ENCODE peak calls at places on chromosomes 2 and 18, in nine cellular contexts. L is A172; A is AG08395; J is stimulated activated naive CD8-positive, alpha-beta T cell treated with anti-CD3 and anti-CD28 coated beads, Interleukin-15, amount 100 ng/mL, for 72 hours; H is HEK293T; D is aorta; O is hypothalamus; Z is stimulated activated CD8-positive, alpha-beta memory T cell treated with anti-CD3 and anti-CD28 coated beads, Interleukin-15, amount 100 ng/mL, for 24 hours; W is GM13976. E is an unnamed sample.

GRCh38 chr2:216839626-216840132 is 20.2 kb downstream of the TNP1 start:
- DNase-seq in L (no peak), A (no peak), J (no peak), H (no peak), D (no peak), O (no peak), Z (no peak), W (no peak), E (no peak)

GRCh38 chr2:220276736-220277444 is 649.5 kb downstream of the SLC4A3 start:
- DNase-seq in L (peak; percentile 27), A (peak; percentile 62), J (no peak), H (no peak), D (no peak), O (no peak), Z (no peak), W (no peak), E (no peak)

GRCh38 chr2:101981066-101981465 is 10.7 kb upstream of the IL1R2 start:
- DNase-seq in L (no peak), A (no peak), J (no peak), H (no peak), D (no peak), O (no peak), Z (no peak), W (no peak), E (no peak)

GRCh38 chr2:225600444-225600843 is 200.9 kb downstream of the NYAP2 start:
- DNase-seq in L (no peak), A (no peak), J (no peak), H (no peak), D (no peak), O (no peak), Z (no peak), W (no peak), E (no peak)

GRCh38 chr2:62194558-62195420 is 1.1 kb upstream of the B3GNT2 start:
- DNase-seq in L (no peak), A (no peak), J (no peak), H (no peak), D (peak; percentile 53), O (no peak), Z (no peak), W (no peak), E (no peak)

GRCh38 chr2:4134881-4135565 is 431.6 kb downstream of the DCDC2C start:
- DNase-seq in L (no peak), A (no peak), J (no peak), H (no peak), D (no peak), O (no peak), Z (no peak), W (no peak), E (no peak)

GRCh38 chr2:177537241-177537640 is 144.7 kb downstream of the AGPS start:
- DNase-seq in L (no peak), A (no peak), J (no peak), H (no peak), D (no peak), O (no peak), Z (no peak), W (no peak), E (no peak)

GRCh38 chr2:23673082-23673481 is 253.8 kb downstream of the ATAD2B start:
- DNase-seq in L (no peak), A (no peak), J (no peak), H (no peak), D (no peak), O (no peak), Z (no peak), W (no peak), E (no peak)

GRCh38 chr2:157303612-157304011 is 22.0 kb downstream of the ERMN start:
- DNase-seq in L (no peak), A (no peak), J (no peak), H (no peak), D (no peak), O (no peak), Z (no peak), W (no peak), E (no peak)

GRCh38 chr2:178882666-178883440 is 75.6 kb upstream of the TTN start:
- DNase-seq in L (peak; percentile 47), A (peak; percentile 48), J (no peak), H (no peak), D (peak; percentile 57), O (no peak), Z (no peak), W (no peak), E (no peak)

GRCh38 chr2:37326285-37326684 is 1.7 kb upstream of the PRKD3 start:
- DNase-seq in L (peak; percentile 71), A (peak; percentile 84), J (no peak), H (peak; percentile 56), D (peak; percentile 50), O (no peak), Z (no peak), W (no peak), E (no peak)

GRCh38 chr2:169818241-169818640 is 6.5 kb downstream of the METTL5 start:
- DNase-seq in L (no peak), A (no peak), J (no peak), H (no peak), D (no peak), O (no peak), Z (no peak), W (no peak), E (no peak)

GRCh38 chr2:173990970-173991819 is 26.0 kb upstream of the SP3 start:
- DNase-seq in L (no peak), A (peak; percentile 66), J (no peak), H (no peak), D (peak; percentile 93), O (no peak), Z (no peak), W (no peak), E (peak; percentile 74)

GRCh38 chr2:176521860-176522259 is 252.6 kb downstream of the MTX2 start:
- DNase-seq in L (no peak), A (no peak), J (no peak), H (no peak), D (no peak), O (no peak), Z (no peak), W (no peak), E (no peak)

GRCh38 chr18:47485221-47485797 is 233.8 kb upstream of the SKOR2 start:
- DNase-seq in L (no peak), A (no peak), J (no peak), H (no peak), D (no peak), O (no peak), Z (no peak), W (no peak), E (no peak)

GRCh38 chr2:235845245-235845644 is 322.9 kb downstream of the GBX2 start:
- DNase-seq in L (no peak), A (no peak), J (no peak), H (no peak), D (no peak), O (no peak), Z (no peak), W (no peak), E (no peak)

GRCh38 chr2:143852748-143853147 is 667.2 kb downstream of the ZEB2 start:
- DNase-seq in L (no peak), A (no peak), J (no peak), H (peak; percentile 16), D (no peak), O (no peak), Z (no peak), W (no peak), E (no peak)

GRCh38 chr2:237904806-237905599 is 45.6 kb downstream of the RAMP1 start:
- DNase-seq in L (peak; percentile 63), A (peak; percentile 59), J (peak; percentile 55), H (no peak), D (peak; percentile 88), O (no peak), Z (no peak), W (no peak), E (peak; percentile 35)

GRCh38 chr2:240423788-240424191 is 11.7 kb upstream of the GPC1 start:
- DNase-seq in L (no peak), A (no peak), J (no peak), H (no peak), D (peak; percentile 39), O (no peak), Z (no peak), W (no peak), E (no peak)

GRCh38 chr18:23106575-23106974 is 28.7 kb upstream of the CABLES1 start:
- DNase-seq in L (peak; percentile 97), A (peak; percentile 87), J (no peak), H (peak; percentile 55), D (peak; percentile 63), O (no peak), Z (no peak), W (no peak), E (no peak)

GRCh38 chr2:225599856-225600255 is 200.3 kb downstream of the NYAP2 start:
- DNase-seq in L (no peak), A (no peak), J (no peak), H (no peak), D (no peak), O (no peak), Z (no peak), W (no peak), E (no peak)

GRCh38 chr2:182652326-182652725 is 63.7 kb upstream of the DNAJC10 start:
- DNase-seq in L (no peak), A (no peak), J (no peak), H (no peak), D (no peak), O (no peak), Z (no peak), W (no peak), E (no peak)

GRCh38 chr2:120177011-120177621 is 46.1 kb downstream of the TMEM185B start:
- DNase-seq in L (no peak), A (no peak), J (peak; percentile 89), H (no peak), D (peak; percentile 64), O (no peak), Z (peak; percentile 56), W (peak; percentile 83), E (peak; percentile 91)

GRCh38 chr2:163462993-163463392 is 272.8 kb downstream of the FIGN start:
- DNase-seq in L (no peak), A (no peak), J (no peak), H (no peak), D (no peak), O (no peak), Z (no peak), W (no peak), E (no peak)